ENCODE peak calls at places on chromosome 21, in five cellular contexts. O is breast epithelium, I is H1, N is GM23338, X is sigmoid colon. L is an unnamed sample.

GRCh38 chr21:21547368-21547953 is 549.3 kb downstream of the NCAM2 start:
- DNase-seq in O (no peak), I (no peak), N (no peak), X (no peak), L (no peak)

GRCh38 chr21:15060776-15061175 is 4.0 kb downstream of the NRIP1 start:
- DNase-seq in O (no peak), I (no peak), N (no peak), X (no peak), L (no peak)

GRCh38 chr21:35637431-35637830 is 422.9 kb downstream of the SETD4 start:
- DNase-seq in O (no peak), I (no peak), N (no peak), X (no peak), L (no peak)

GRCh38 chr21:31945576-31945975 is 72.8 kb downstream of the HUNK start:
- DNase-seq in O (no peak), I (no peak), N (no peak), X (no peak), L (no peak)

GRCh38 chr21:21247441-21247840 is 249.2 kb downstream of the NCAM2 start:
- DNase-seq in O (no peak), I (no peak), N (no peak), X (no peak), L (no peak)

GRCh38 chr21:41500354-41500753 is 7.6 kb downstream of the TMPRSS2 start:
- DNase-seq in O (no peak), I (no peak), N (no peak), X (no peak), L (no peak)

GRCh38 chr21:31557421-31557955 is 102.0 kb upstream of the SOD1 start:
- DNase-seq in O (no peak), I (peak; percentile 69), N (peak; percentile 85), X (no peak), L (no peak)

GRCh38 chr21:24290151-24290833 is 1317.0 kb downstream of the MRPL39 start:
- DNase-seq in O (no peak), I (no peak), N (no peak), X (no peak), L (no peak)

GRCh38 chr21:42680429-42680828 is 27.0 kb downstream of the PDE9A start:
- DNase-seq in O (no peak), I (no peak), N (no peak), X (no peak), L (no peak)

GRCh38 chr21:41397416-41397815 is 28.6 kb upstream of the MX1 start:
- DNase-seq in O (no peak), I (no peak), N (no peak), X (no peak), L (no peak)

GRCh38 chr21:35974801-35975200 is 85.5 kb downstream of the SETD4 start:
- DNase-seq in O (no peak), I (no peak), N (no peak), X (no peak), L (no peak)

GRCh38 chr21:27555996-27556395 is 589.1 kb upstream of the ADAMTS5 start:
- DNase-seq in O (no peak), I (no peak), N (no peak), X (no peak), L (no peak)

GRCh38 chr21:43340491-43341348 is 86.2 kb downstream of the SIK1 start:
- DNase-seq in O (no peak), I (no peak), N (no peak), X (no peak), L (no peak)

GRCh38 chr21:36180963-36181362 is 24.3 kb downstream of the DOP1B start:
- DNase-seq in O (no peak), I (no peak), N (no peak), X (no peak), L (no peak)

GRCh38 chr21:29504751-29505321 is 206.1 kb downstream of the BACH1 start:
- DNase-seq in O (no peak), I (no peak), N (no peak), X (no peak), L (no peak)

GRCh38 chr21:42004406-42005199 is 5.6 kb downstream of the ZBTB21 start:
- DNase-seq in O (no peak), I (peak; percentile 4), N (no peak), X (no peak), L (no peak)

GRCh38 chr21:26169611-26170470 is 729 bp downstream of the APP start:
- DNase-seq in O (peak; percentile 38), I (peak; percentile 63), N (peak; percentile 64), X (peak; percentile 82), L (peak; percentile 13)

DNA sequence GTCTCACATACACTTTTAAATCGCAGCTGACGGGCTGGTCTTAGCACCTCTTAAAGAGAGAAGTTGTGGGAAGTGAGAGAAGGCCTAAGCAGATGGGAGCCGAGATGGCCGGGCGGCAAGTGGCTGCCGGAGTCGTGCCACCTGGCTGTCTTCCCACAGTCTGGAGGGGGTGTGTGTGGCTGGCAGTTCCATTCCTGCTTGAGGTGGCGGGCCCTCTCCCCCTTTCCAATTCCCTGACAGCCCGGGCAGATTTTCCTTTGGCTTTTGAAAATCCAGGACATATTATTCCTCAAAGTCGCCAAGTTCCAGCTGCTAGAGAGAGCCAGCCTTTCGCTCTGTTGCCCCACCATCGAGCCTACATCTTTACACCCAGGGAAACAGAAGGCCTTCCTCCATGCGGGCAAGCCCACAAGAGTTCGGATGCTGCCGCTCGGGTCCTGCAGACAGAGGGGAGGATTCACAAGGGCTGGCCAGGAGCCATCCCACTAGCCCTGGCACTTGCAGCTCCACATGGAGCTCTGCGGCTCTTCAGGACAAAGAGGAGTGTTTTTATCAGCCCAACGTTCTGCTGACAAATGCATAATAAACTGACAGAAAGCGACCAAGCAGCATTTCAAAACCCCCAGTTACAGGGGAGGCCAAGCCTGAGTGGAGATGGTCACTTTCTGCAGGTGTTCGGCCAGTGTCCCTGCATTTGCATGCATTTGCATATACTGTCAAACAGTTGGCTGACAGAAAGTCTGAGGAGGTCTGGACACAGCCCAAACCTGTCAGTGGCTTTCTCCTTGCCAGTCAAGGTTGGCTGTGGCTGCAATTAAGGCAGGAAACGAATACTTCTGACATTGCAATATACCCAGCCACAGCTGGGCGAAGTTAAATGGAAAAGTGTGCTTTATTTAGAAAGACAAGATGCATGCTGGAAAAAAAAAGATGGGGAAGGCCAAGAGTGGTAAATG is 45.9 kb downstream of the OLIG1 start:
- DNase-seq in O (peak; percentile 22), I (no peak), N (no peak), X (peak; percentile 57), L (no peak)
- TF ChIP-seq POLR2AphosphoS5 in O (no peak), I (no peak), N (no peak), X (no peak), L (no peak)

GRCh38 chr21:37220981-37221664 is 46.0 kb downstream of the VPS26C start:
- DNase-seq in O (peak; percentile 88), I (peak; percentile 87), N (peak; percentile 95), X (peak; percentile 97), L (peak; percentile 80)
- TF ChIP-seq POLR2AphosphoS5 in O (peak; percentile 91), I (peak; percentile 71), N (peak; percentile 84), X (peak; percentile 85), L (peak; percentile 84)

GRCh38 chr21:44920694-44921604 is at the start of gene ITGB2:
- DNase-seq in O (no peak), I (no peak), N (peak; percentile 36), X (no peak), L (no peak)
- TF ChIP-seq POLR2AphosphoS5 in O (no peak), I (no peak), N (no peak), X (no peak), L (no peak)

GRCh38 chr21:16125274-16125673 is 395.5 kb downstream of the USP25 start:
- DNase-seq in O (no peak), I (no peak), N (no peak), X (no peak), L (no peak)

DNA sequence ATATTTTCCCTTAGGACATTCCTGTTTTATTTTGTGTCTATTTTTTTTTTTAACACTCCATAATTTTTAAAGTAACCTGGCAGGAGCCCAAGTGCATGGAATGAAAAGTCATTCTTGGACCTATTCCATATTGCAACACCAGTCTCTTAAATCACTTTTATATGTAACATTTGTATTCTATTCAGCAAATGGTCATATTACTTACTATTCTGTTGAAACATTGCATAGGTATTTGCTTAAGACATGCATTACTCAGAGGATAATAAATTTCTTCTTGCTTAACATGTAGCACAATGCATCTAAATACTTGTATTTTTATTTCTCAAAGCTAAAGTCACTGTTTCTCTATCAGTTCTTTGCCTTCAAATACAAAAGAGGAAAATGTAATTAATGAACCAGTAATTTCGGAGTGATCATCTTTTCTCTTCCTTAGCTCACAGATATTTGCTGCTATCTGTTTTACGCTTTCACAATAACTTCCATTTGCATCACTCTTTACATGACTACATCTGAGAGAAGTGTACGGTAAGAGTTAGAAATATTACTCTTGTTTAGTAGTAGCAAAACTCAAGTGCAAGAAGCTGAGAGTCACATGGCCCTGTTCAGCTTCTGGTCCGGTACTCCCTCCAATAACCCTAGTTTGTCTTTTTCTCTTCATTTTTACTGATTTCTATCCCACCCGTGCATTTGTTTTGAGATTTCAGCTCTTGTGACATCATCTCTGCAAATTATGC is 394.8 kb downstream of the USP25 start:
- DNase-seq in O (no peak), I (no peak), N (peak; percentile 15), X (no peak), L (no peak)
- TF ChIP-seq POLR2AphosphoS5 in O (peak; percentile 31), I (no peak), N (no peak), X (peak; percentile 50), L (no peak)

DNA sequence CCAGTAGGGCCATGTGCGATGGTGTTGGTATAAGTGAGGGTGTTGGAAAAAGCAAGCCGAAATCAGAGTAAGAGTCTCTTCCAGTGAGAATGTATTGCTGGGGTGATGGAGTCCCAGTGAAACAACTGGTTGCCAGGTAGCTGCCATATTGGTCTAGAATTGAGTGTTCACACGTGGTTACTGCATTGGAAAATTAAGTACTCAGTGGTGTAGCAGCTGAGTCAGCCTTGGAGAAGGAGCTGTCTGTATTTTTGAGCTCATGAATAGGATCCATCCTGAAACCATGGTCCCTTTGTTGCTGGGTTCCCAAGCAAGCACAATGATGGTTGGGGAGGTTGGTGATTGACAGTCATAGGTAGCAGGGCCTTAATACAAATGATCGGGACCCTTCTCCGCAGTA is 235.3 kb downstream of the DYRK1A start:
- DNase-seq in O (no peak), I (no peak), N (no peak), X (no peak), L (no peak)
- TF ChIP-seq POLR2AphosphoS5 in O (no peak), I (no peak), N (no peak), X (no peak), L (no peak)

DNA sequence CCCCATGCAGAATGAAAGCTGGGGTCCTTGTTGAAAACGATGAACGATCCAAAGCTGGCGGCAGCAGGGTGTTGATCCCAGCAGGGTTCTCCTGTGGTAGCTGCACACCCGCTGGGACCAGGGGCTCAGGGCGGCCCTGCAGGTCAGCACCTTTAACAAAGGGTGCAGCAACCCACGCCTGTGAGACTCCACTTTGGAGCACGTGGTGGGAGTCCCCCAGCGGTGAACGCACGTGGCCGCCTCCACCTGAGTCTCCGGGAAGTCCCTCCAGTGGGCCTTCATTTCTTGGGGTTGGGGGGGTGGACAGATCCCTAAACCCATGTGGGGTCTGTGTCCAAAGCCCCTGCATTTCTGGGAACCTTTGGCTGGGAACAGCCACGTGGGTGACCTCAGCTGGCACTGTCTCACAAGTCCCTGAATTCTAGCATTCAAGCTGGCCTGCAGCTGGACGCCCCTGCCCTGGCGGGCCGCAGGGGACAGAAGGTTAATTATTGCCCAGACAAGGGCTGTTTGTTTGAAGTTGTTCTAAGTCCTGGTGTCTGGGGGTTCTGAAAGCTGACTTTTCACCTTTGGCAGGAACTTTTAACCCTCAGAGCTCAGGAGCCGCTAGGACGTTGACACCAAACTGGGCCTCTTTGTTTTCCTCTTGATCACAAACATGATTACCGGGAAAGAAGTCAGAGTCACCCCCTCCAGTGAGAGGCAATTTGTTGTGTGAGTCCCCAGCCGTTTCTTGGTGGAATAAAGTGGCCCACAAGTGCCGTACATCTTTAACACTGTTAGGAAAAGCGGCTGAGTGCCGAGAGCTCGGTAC is 64.5 kb downstream of the COL18A1 start:
- DNase-seq in O (no peak), I (no peak), N (no peak), X (no peak), L (no peak)
- TF ChIP-seq POLR2AphosphoS5 in O (no peak), I (no peak), N (no peak), X (no peak), L (no peak)